ENCODE peak calls at places on chromosomes 6 and 20, in five cellular contexts. I is activated naive CD8-positive, alpha-beta T cell treated with anti-CD3 and anti-CD28 coated beads, Interleukin-2, amount 50 U/mL, for 24 hours; J is CD4-positive, alpha-beta memory T cell; D is uterus; P is BJ. Z is an unnamed sample.

GRCh38 chr6:67630146-67630545 is 1004.9 kb upstream of the ADGRB3 start:
- DNase-seq in P (peak; percentile 84), D (no peak), I (no peak), J (no peak), Z (no peak)

GRCh38 chr6:1620504-1621327 is 11.0 kb downstream of the FOXC1 start:
- DNase-seq in I (no peak), P (no peak), D (no peak), J (no peak), Z (no peak)

GRCh38 chr6:35199866-35200265 is 13.9 kb upstream of the SCUBE3 start:
- DNase-seq in J (no peak), I (no peak), P (no peak), D (no peak), Z (no peak)

GRCh38 chr6:128251445-128251844 is 269.0 kb downstream of the PTPRK start:
- DNase-seq in D (no peak), I (no peak), P (no peak), J (no peak), Z (no peak)

GRCh38 chr6:106546322-106547052 is 82.8 kb downstream of the RTN4IP1 start:
- DNase-seq in J (no peak), I (no peak), P (no peak), D (no peak), Z (no peak)

GRCh38 chr6:87837444-87837843 is 135.4 kb upstream of the AKIRIN2 start:
- DNase-seq in P (no peak), I (no peak), J (no peak), D (no peak), Z (no peak)

GRCh38 chr6:155333414-155333813 is 19.1 kb upstream of the TFB1M start:
- DNase-seq in D (no peak), P (no peak), I (peak; percentile 18), J (no peak), Z (no peak)

GRCh38 chr20:24309596-24309995 is 159.8 kb upstream of the SYNDIG1 start:
- DNase-seq in J (no peak), D (no peak), P (no peak), I (no peak), Z (no peak)

GRCh38 chr6:68777956-68778355 is 142.9 kb downstream of the ADGRB3 start:
- DNase-seq in P (no peak), J (no peak), I (no peak), D (no peak), Z (no peak)

GRCh38 chr6:166629628-166630027 is 2.6 kb upstream of the RPS6KA2 start:
- DNase-seq in J (no peak), I (no peak), P (no peak), D (no peak), Z (no peak)

GRCh38 chr6:122798099-122798641 is 9.1 kb downstream of the SMPDL3A start:
- DNase-seq in J (no peak), I (no peak), P (peak; percentile 26), D (no peak), Z (no peak)

GRCh38 chr6:30625511-30625910 is 1.2 kb upstream of the ATAT1 start:
- DNase-seq in J (no peak), P (no peak), D (no peak), I (no peak), Z (no peak)

GRCh38 chr20:58523916-58524315 is 8.7 kb upstream of the APCDD1L start:
- DNase-seq in D (no peak), I (no peak), P (no peak), J (no peak), Z (no peak)

GRCh38 chr20:40949346-40949745 is 79.3 kb upstream of the TOP1 start:
- DNase-seq in I (no peak), J (no peak), D (no peak), P (no peak), Z (no peak)

GRCh38 chr6:69790629-69791028 is 6.2 kb downstream of the LMBRD1 start:
- DNase-seq in I (no peak), P (no peak), D (no peak), J (no peak), Z (no peak)

GRCh38 chr20:11429889-11430580 is 487.7 kb upstream of the BTBD3 start:
- DNase-seq in P (no peak), I (no peak), J (no peak), D (no peak), Z (no peak)

GRCh38 chr20:50369225-50370035 is 140.8 kb upstream of the PTPN1 start:
- DNase-seq in D (no peak), P (no peak), I (no peak), J (no peak), Z (no peak)

GRCh38 chr6:71886184-71887005 is at the start of gene RIMS1:
- DNase-seq in J (no peak), D (no peak), I (peak; percentile 2), P (no peak), Z (no peak)

GRCh38 chr6:155224618-155225017 is 39.2 kb upstream of the CLDN20 start:
- DNase-seq in J (no peak), I (no peak), P (no peak), D (no peak), Z (no peak)

GRCh38 chr6:16504608-16505007 is 256.7 kb downstream of the ATXN1 start:
- DNase-seq in D (no peak), P (no peak), J (no peak), I (no peak), Z (no peak)

GRCh38 chr20:45292343-45292742 is 14.3 kb upstream of the RBPJL start:
- DNase-seq in J (no peak), P (no peak), D (no peak), I (no peak), Z (no peak)

GRCh38 chr20:3164763-3165410 is 5.2 kb upstream of the FASTKD5 start:
- DNase-seq in J (no peak), D (no peak), I (no peak), P (no peak), Z (no peak)

GRCh38 chr6:169574420-169574819 is 127.4 kb downstream of the WDR27 start:
- DNase-seq in I (no peak), J (no peak), P (no peak), D (no peak), Z (no peak)

GRCh38 chr6:25395731-25396130 is 116.6 kb downstream of the CARMIL1 start:
- DNase-seq in P (no peak), J (no peak), I (no peak), D (no peak), Z (no peak)

GRCh38 chr6:30349411-30350177 is 4.6 kb downstream of the RPP21 start:
- DNase-seq in J (no peak), I (no peak), P (no peak), D (no peak), Z (no peak)

GRCh38 chr6:1348675-1349074 is 36.8 kb downstream of the FOXQ1 start:
- DNase-seq in I (no peak), J (no peak), P (no peak), D (peak; percentile 30), Z (no peak)

GRCh38 chr20:38007526-38007925 is 25.7 kb downstream of the TTI1 start:
- DNase-seq in P (no peak), I (no peak), D (no peak), J (no peak), Z (no peak)

GRCh38 chr20:16283978-16284377 is 289.3 kb downstream of the KIF16B start:
- DNase-seq in P (no peak), J (no peak), D (no peak), I (no peak), Z (no peak)